ENCODE peak calls at places on chromosomes 5 and 9, in eight cellular contexts. K is kidney tubule cell, N is NCI-H1417, W is spleen, F is GM13977, A is NCI-H226, I is activated T-cell treated with anti-CD3 and anti-CD28 coated beads for 1 hour, O is fibroblast of pulmonary artery. Z is an unnamed sample.

GRCh38 chr9:125759812-125760134 is 12.6 kb downstream of the PBX3 start:
- DNase-seq in K (no peak), N (peak), W (no peak), F (no peak), A (no peak), I (no peak), O (no peak), Z (peak)

GRCh38 chr5:74390306-74390637 is 250.3 kb downstream of the ENC1 start:
- DNase-seq in K (no peak), N (no peak), W (no peak), F (no peak), A (no peak), I (no peak), O (no peak), Z (no peak)

GRCh38 chr5:178454308-178454707 is 135.9 kb downstream of the COL23A1 start:
- DNase-seq in K (peak), N (no peak), W (peak), F (no peak), A (peak), I (no peak), O (no peak), Z (no peak)

GRCh38 chr9:93207326-93207814 is 23.4 kb downstream of the WNK2 start:
- DNase-seq in K (no peak), N (peak), W (peak), F (no peak), A (no peak), I (no peak), O (peak), Z (peak)

GRCh38 chr5:40073927-40074326 is 605.8 kb upstream of the PTGER4 start:
- DNase-seq in K (no peak), N (no peak), W (no peak), F (no peak), A (no peak), I (no peak), O (no peak), Z (no peak)

GRCh38 chr9:94922691-94923107 is 196.2 kb downstream of the AOPEP start:
- DNase-seq in K (no peak), N (no peak), W (no peak), F (no peak), A (peak), I (no peak), O (peak), Z (peak)

GRCh38 chr9:134295746-134296250 is 30.5 kb upstream of the RXRA start:
- DNase-seq in K (no peak), N (no peak), W (peak), F (no peak), A (no peak), I (no peak), O (no peak), Z (no peak)

GRCh38 chr5:20555034-20555433 is 567.0 kb upstream of the CDH18 start:
- DNase-seq in K (no peak), N (no peak), W (no peak), F (no peak), A (no peak), I (no peak), O (no peak), Z (no peak)

GRCh38 chr9:79611091-79611614 is 39.4 kb downstream of the TLE4 start:
- DNase-seq in K (peak), N (no peak), W (no peak), F (no peak), A (peak), I (no peak), O (peak), Z (no peak)

GRCh38 chr5:119055267-119055666 is 15.6 kb upstream of the DMXL1 start:
- DNase-seq in K (no peak), N (no peak), W (no peak), F (no peak), A (peak), I (no peak), O (peak), Z (no peak)

GRCh38 chr5:142323480-142324376 is 1.1 kb downstream of the SPRY4 start:
- DNase-seq in K (peak), N (no peak), W (no peak), F (no peak), A (peak), I (no peak), O (peak), Z (no peak)

GRCh38 chr5:33227746-33228145 is 213.0 kb upstream of the TARS1 start:
- DNase-seq in K (no peak), N (no peak), W (no peak), F (no peak), A (no peak), I (no peak), O (peak), Z (no peak)

GRCh38 chr9:86470326-86470725 is 116.1 kb upstream of the TUT7 start:
- DNase-seq in K (no peak), N (no peak), W (no peak), F (no peak), A (no peak), I (no peak), O (peak), Z (no peak)

GRCh38 chr5:131854134-131854533 is 57.3 kb upstream of the FNIP1 start:
- DNase-seq in K (no peak), N (no peak), W (no peak), F (no peak), A (peak), I (no peak), O (peak), Z (no peak)

GRCh38 chr9:92963831-92964606 is 16.7 kb downstream of the FGD3 start:
- DNase-seq in K (no peak), N (no peak), W (peak), F (peak), A (no peak), I (peak), O (no peak), Z (no peak)

GRCh38 chr5:127002390-127002789 is 28.0 kb downstream of the MARCHF3 start:
- DNase-seq in K (no peak), N (no peak), W (no peak), F (no peak), A (peak), I (no peak), O (peak), Z (no peak)

GRCh38 chr9:3931996-3932906 is 367.6 kb downstream of the GLIS3 start:
- DNase-seq in K (no peak), N (no peak), W (no peak), F (no peak), A (no peak), I (no peak), O (no peak), Z (no peak)

GRCh38 chr5:73268826-73269225 is 95.8 kb downstream of the TMEM174 start:
- DNase-seq in K (no peak), N (no peak), W (no peak), F (no peak), A (no peak), I (no peak), O (no peak), Z (no peak)

GRCh38 chr5:31993182-31993961 is 180.7 kb downstream of the GOLPH3 start:
- DNase-seq in K (peak), N (no peak), W (peak), F (peak), A (peak), I (no peak), O (peak), Z (no peak)

GRCh38 chr5:178990491-178990890 is 4.6 kb downstream of the GRM6 start:
- DNase-seq in K (no peak), N (no peak), W (peak), F (no peak), A (no peak), I (no peak), O (no peak), Z (no peak)

GRCh38 chr5:179265529-179266290 is 79.6 kb downstream of the ADAMTS2 start:
- DNase-seq in K (peak), N (no peak), W (peak), F (no peak), A (peak), I (no peak), O (peak), Z (peak)

GRCh38 chr5:38509185-38509584 is 47.3 kb downstream of the LIFR start:
- DNase-seq in K (no peak), N (no peak), W (no peak), F (no peak), A (peak), I (no peak), O (peak), Z (no peak)

GRCh38 chr5:113089653-113090335 is 113.2 kb downstream of the DCP2 start:
- DNase-seq in K (no peak), N (no peak), W (no peak), F (no peak), A (no peak), I (no peak), O (peak), Z (no peak)

GRCh38 chr9:89593776-89594427 is 10.9 kb upstream of the GADD45G start:
- DNase-seq in K (peak), N (peak), W (peak), F (peak), A (peak), I (peak), O (peak), Z (no peak)

GRCh38 chr5:157670662-157671591 is at the start of gene C5orf52:
- DNase-seq in K (peak), N (no peak), W (peak), F (peak), A (no peak), I (no peak), O (peak), Z (peak)

GRCh38 chr5:79871721-79872120 is 119.3 kb downstream of the MTX3 start:
- DNase-seq in K (no peak), N (no peak), W (no peak), F (no peak), A (no peak), I (no peak), O (no peak), Z (no peak)

GRCh38 chr9:129834489-129835127 is 467 bp downstream of the C9orf78 start:
- DNase-seq in K (peak), N (no peak), W (peak), F (no peak), A (no peak), I (no peak), O (no peak), Z (no peak)

GRCh38 chr9:121878208-121878835 is 214.8 kb downstream of the TTLL11 start:
- DNase-seq in K (no peak), N (no peak), W (no peak), F (no peak), A (no peak), I (no peak), O (no peak), Z (no peak)

GRCh38 chr5:175202461-175203065 is 241.4 kb downstream of the DRD1 start:
- DNase-seq in K (peak), N (peak), W (no peak), F (no peak), A (no peak), I (no peak), O (peak), Z (no peak)

GRCh38 chr9:130284249-130284625 is 18.7 kb downstream of the HMCN2 start:
- DNase-seq in K (no peak), N (no peak), W (no peak), F (no peak), A (no peak), I (no peak), O (no peak), Z (no peak)

GRCh38 chr5:160310910-160311295 is 1.5 kb downstream of the CCNJL start:
- DNase-seq in K (no peak), N (no peak), W (no peak), F (no peak), A (no peak), I (no peak), O (no peak), Z (no peak)

GRCh38 chr9:129253820-129254381 is 75.8 kb upstream of the IER5L start:
- DNase-seq in K (no peak), N (no peak), W (peak), F (no peak), A (no peak), I (no peak), O (peak), Z (no peak)

GRCh38 chr5:12023614-12024241 is 119.5 kb upstream of the CTNND2 start:
- DNase-seq in K (peak), N (peak), W (no peak), F (peak), A (no peak), I (no peak), O (peak), Z (peak)

GRCh38 chr9:127801955-127802575 is 617 bp upstream of the FPGS start:
- DNase-seq in K (no peak), N (no peak), W (no peak), F (no peak), A (peak), I (no peak), O (peak), Z (no peak)

GRCh38 chr9:109114670-109115069 is 5.1 kb downstream of the TMEM245 start:
- DNase-seq in K (peak), N (no peak), W (no peak), F (no peak), A (peak), I (no peak), O (peak), Z (no peak)

GRCh38 chr5:180633283-180634177 is 15.9 kb downstream of the FLT4 start:
- DNase-seq in K (no peak), N (no peak), W (peak), F (no peak), A (no peak), I (no peak), O (no peak), Z (no peak)

GRCh38 chr9:113313276-113313675 is 10.1 kb upstream of the RNF183 start:
- DNase-seq in K (no peak), N (no peak), W (no peak), F (no peak), A (no peak), I (no peak), O (no peak), Z (no peak)

Z was measured in NCI-H1092 treated with DMSO at 0.1 percent for 48 hours.